ENCODE peak calls at places on chromosome 17, in four cellular contexts. V is HepG2, W is GM12878, R is H1. B is an unnamed sample.

GRCh38 chr17:76252040-76252954 is 12.0 kb upstream of the RNF157 start:
- DNase-seq in V (peak; percentile 94), W (no peak), R (no peak), B (no peak)

GRCh38 chr17:66831383-66832220 is 3.3 kb upstream of the CACNG5 start:
- DNase-seq in V (no peak), W (no peak), R (no peak), B (no peak)

GRCh38 chr17:15652960-15653359 is 31.2 kb downstream of the TRIM16 start:
- DNase-seq in V (no peak), W (no peak), R (no peak), B (no peak)

GRCh38 chr17:50550661-50551432 is 3.9 kb downstream of the SPATA20 start:
- DNase-seq in V (peak; percentile 84), W (no peak), R (peak; percentile 84), B (peak; percentile 75)

GRCh38 chr17:44210342-44211192 is 8.9 kb downstream of the UBTF start:
- DNase-seq in V (no peak), W (no peak), R (peak; percentile 85), B (no peak)

GRCh38 chr17:8894673-8895578 is 27.5 kb upstream of the PIK3R6 start:
- DNase-seq in V (peak; percentile 52), W (peak; percentile 65), R (no peak), B (peak; percentile 48)

GRCh38 chr17:77565166-77565565 is 393.3 kb upstream of the TNRC6C start:
- DNase-seq in V (no peak), W (no peak), R (no peak), B (no peak)

GRCh38 chr17:57875109-57876022 is 25.5 kb upstream of the MRPS23 start:
- DNase-seq in V (peak; percentile 93), W (no peak), R (peak; percentile 72), B (no peak)

GRCh38 chr17:63917646-63918045 is 993 bp downstream of the GH1 start:
- DNase-seq in V (no peak), W (no peak), R (no peak), B (no peak)

GRCh38 chr17:45425125-45425983 is 7.3 kb downstream of the ARHGAP27 start:
- DNase-seq in V (peak; percentile 99), W (no peak), R (peak; percentile 86), B (peak; percentile 79)

GRCh38 chr17:66941773-66942452 is 22.6 kb upstream of the CACNG4 start:
- DNase-seq in V (no peak), W (no peak), R (no peak), B (no peak)

GRCh38 chr17:81164464-81165245 is 652 bp upstream of the PVALEF start:
- DNase-seq in V (peak; percentile 49), W (no peak), R (no peak), B (no peak)

GRCh38 chr17:55774834-55775233 is 24.0 kb downstream of the PCTP start:
- DNase-seq in V (peak; percentile 50), W (no peak), R (no peak), B (no peak)

GRCh38 chr17:41486809-41487530 is 2.7 kb downstream of the KRT36 start:
- DNase-seq in V (peak; percentile 42), W (no peak), R (peak; percentile 59), B (no peak)

GRCh38 chr17:6313835-6314234 is 121.1 kb downstream of the AIPL1 start:
- DNase-seq in V (no peak), W (no peak), R (no peak), B (no peak)

GRCh38 chr17:27283057-27283456 is 10.9 kb upstream of the WSB1 start:
- DNase-seq in V (no peak), W (no peak), R (no peak), B (no peak)

GRCh38 chr17:59332890-59333377 is 1.5 kb downstream of the YPEL2 start:
- DNase-seq in V (no peak), W (no peak), R (no peak), B (no peak)

GRCh38 chr17:1890758-1891450 is 61.1 kb downstream of the RPA1 start:
- DNase-seq in V (no peak), W (no peak), R (no peak), B (no peak)

GRCh38 chr17:6525111-6525510 is 31.2 kb downstream of the PITPNM3 start:
- DNase-seq in V (no peak), W (no peak), R (no peak), B (no peak)

GRCh38 chr17:7004398-7005253 is 7.8 kb upstream of the RNASEK start:
- DNase-seq in V (peak; percentile 76), W (peak; percentile 26), R (no peak), B (no peak)

GRCh38 chr17:75036643-75037268 is 10.0 kb downstream of the ATP5PD start:
- DNase-seq in V (no peak), W (no peak), R (no peak), B (no peak)

GRCh38 chr17:63698886-63699637 is 863 bp downstream of the LIMD2 start:
- DNase-seq in V (peak; percentile 46), W (peak; percentile 59), R (no peak), B (no peak)

GRCh38 chr17:58666858-58667267 is 25.0 kb downstream of the TEX14 start:
- DNase-seq in V (no peak), W (no peak), R (no peak), B (no peak)

GRCh38 chr17:57035971-57036481 is 49.0 kb upstream of the AKAP1 start:
- DNase-seq in V (no peak), W (no peak), R (no peak), B (no peak)

GRCh38 chr17:32449963-32450362 is 5.7 kb downstream of the PSMD11 start:
- DNase-seq in V (no peak), W (no peak), R (no peak), B (no peak)

GRCh38 chr17:80123791-80124190 is 22.4 kb downstream of the GAA start:
- DNase-seq in V (no peak), W (no peak), R (no peak), B (no peak)

GRCh38 chr17:2067559-2067958 is 12.7 kb downstream of the HIC1 start:
- DNase-seq in V (no peak), W (no peak), R (no peak), B (no peak)

GRCh38 chr17:51423421-51424160 is 163.2 kb downstream of the UTP18 start:
- DNase-seq in V (no peak), W (no peak), R (no peak), B (no peak)

GRCh38 chr17:32249475-32249874 is 16.2 kb upstream of the RHBDL3 start:
- DNase-seq in V (no peak), W (no peak), R (no peak), B (no peak)

GRCh38 chr17:46916211-46916610 is 6.7 kb upstream of the GOSR2 start:
- DNase-seq in V (no peak), W (no peak), R (no peak), B (no peak)

GRCh38 chr17:78864117-78864516 is 23.5 kb upstream of the USP36 start:
- DNase-seq in V (no peak), W (no peak), R (no peak), B (no peak)

GRCh38 chr17:14098246-14098645 is 28.9 kb downstream of the COX10 start:
- DNase-seq in V (no peak), W (no peak), R (no peak), B (no peak)

GRCh38 chr17:77783991-77784820 is 174.3 kb upstream of the TNRC6C start:
- DNase-seq in V (no peak), W (no peak), R (no peak), B (no peak)

GRCh38 chr17:45384047-45384799 is 48.4 kb downstream of the ARHGAP27 start:
- DNase-seq in V (no peak), W (no peak), R (no peak), B (no peak)

GRCh38 chr17:8997994-8998628 is 23.2 kb upstream of the NTN1 start:
- DNase-seq in V (peak; percentile 41), W (peak; percentile 40), R (no peak), B (no peak)

DNA sequence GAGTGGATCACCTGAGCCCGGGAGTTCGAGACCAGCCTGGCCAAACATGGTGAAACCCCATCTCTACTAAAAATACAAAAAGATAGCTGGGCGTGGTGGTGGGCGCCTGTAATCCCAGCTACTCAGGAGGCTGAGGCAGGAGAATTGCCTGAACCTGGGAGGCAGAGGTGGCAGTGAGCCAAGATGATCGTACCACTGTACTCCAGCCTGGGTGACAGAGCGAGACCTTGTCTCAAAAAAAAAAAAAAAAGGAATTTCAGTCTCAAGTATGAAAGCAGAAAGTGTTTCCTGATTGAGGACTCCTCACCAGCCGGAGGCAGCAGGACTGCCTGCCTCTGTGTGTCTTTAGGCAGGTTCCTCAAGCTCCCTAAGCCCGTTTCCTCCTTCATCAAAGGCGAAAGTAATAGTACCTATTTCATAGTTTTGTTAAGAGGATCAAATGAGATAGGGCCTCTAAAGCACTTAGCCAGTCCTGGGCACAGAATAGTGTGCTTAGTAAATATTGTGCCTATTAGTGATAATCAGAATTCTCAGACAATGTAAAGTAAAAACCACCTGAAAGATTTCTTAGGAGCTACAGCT is 9.0 kb downstream of the RAI1 start:
- DNase-seq in V (no peak), W (no peak), R (no peak), B (no peak)
- H3K4me1 ChIP-seq in V (peaks cover 79% of the 10 kb centered on the region), W (peaks cover 69% of the 10 kb centered on the region), R (peaks cover 35% of the 10 kb centered on the region), B (peaks cover 25% of the 10 kb centered on the region)

GRCh38 chr17:70184770-70185169 is 15.4 kb downstream of the KCNJ2 start:
- DNase-seq in V (no peak), W (no peak), R (no peak), B (no peak)
- TF ChIP-seq SUZ12 in V (no peak), W (no peak), R (no peak), B (no peak)

GRCh38 chr17:21277332-21277731 is 7.2 kb upstream of the MAP2K3 start:
- DNase-seq in V (no peak), W (no peak), R (no peak), B (no peak)

GRCh38 chr17:21278304-21279197 is 6.0 kb upstream of the MAP2K3 start:
- DNase-seq in V (no peak), W (no peak), R (no peak), B (no peak)

GRCh38 chr17:21280081-21280518 is 4.4 kb upstream of the MAP2K3 start:
- DNase-seq in V (peak; percentile 73), W (peak; percentile 16), R (no peak), B (peak; percentile 48)

GRCh38 chr17:21279582-21279981 is 4.9 kb upstream of the MAP2K3 start:
- DNase-seq in V (no peak), W (no peak), R (no peak), B (no peak)

GRCh38 chr17:21279198-21279535 is 5.3 kb upstream of the MAP2K3 start:
- DNase-seq in V (no peak), W (no peak), R (no peak), B (no peak)
- H3K4me1 ChIP-seq in V (peaks cover 61% of the 10 kb centered on the region), W (peaks cover 15% of the 10 kb centered on the region), R (peaks cover 2% of the 10 kb centered on the region), B (peaks cover 7% of the 10 kb centered on the region)

DNA sequence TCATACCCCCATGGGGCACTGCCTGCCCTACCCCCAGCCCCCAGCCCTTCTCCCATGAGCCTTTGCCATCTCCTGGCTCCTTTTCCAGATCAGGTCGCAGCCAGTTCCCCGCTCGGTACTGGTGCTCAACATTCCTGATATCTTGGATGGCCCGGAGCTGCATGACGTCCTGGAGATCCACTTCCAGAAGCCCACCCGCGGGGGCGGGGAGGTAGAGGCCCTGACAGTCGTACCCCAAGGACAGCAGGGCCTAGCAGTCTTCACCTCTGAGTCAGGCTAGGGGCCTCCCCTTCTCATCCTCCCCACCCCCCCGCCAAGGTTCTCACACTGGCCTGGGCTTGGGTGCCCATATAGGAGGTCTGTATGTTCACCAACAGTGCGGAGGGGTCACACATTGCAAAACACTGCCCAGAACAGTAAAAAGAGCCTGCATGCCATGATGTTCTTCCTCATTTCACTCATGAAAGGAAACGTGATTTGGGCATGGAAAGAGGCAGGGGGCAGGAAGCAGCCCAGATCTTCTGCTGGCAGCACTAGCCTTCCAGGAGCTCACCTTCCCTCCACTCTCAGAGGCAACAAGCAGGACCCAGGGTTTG is 7.5 kb downstream of the IFI35 start:
- DNase-seq in V (no peak), W (no peak), R (no peak), B (no peak)
- TF ChIP-seq SUZ12 in V (no peak), W (no peak), R (no peak), B (no peak)

GRCh38 chr17:61699032-61699431 is 108.0 kb upstream of the NACA2 start:
- DNase-seq in V (no peak), W (no peak), R (no peak), B (no peak)
- H3K4me1 ChIP-seq in V (no peaks in the 10 kb centered on the region), W (no peaks in the 10 kb centered on the region), R (no peaks in the 10 kb centered on the region), B (no peaks in the 10 kb centered on the region)